ENCODE peak calls at places on chromosome 19, in five cellular contexts. One of them, this sample, is unnamed.
A peak's percentile ranks its signal among the peaks of the same experiment; 100 is the strongest.

GRCh38 chr19:39166571-39167391 is 30.0 kb upstream of the NCCRP1 start:
- DNase-seq in activated gamma-delta T cell treated with anti-CD3 and anti-CD28 coated beads, Interleukin-2, amount 50 U/mL, for 16 hours: no peak
- DNase-seq in lower leg skin: peak; percentile 39
- DNase-seq in activated CD4-positive, alpha-beta T cell treated with anti-CD3 and anti-CD28 coated beads for 4 hours: no peak
- DNase-seq in HTR-8/SVneo: no peak
- DNase-seq in this sample: no peak

GRCh38 chr19:40567040-40567749 is 9.5 kb upstream of the SHKBP1 start:
- DNase-seq in activated CD4-positive, alpha-beta T cell treated with anti-CD3 and anti-CD28 coated beads for 4 hours: no peak
- DNase-seq in activated gamma-delta T cell treated with anti-CD3 and anti-CD28 coated beads, Interleukin-2, amount 50 U/mL, for 16 hours: no peak
- DNase-seq in lower leg skin: no peak
- DNase-seq in HTR-8/SVneo: no peak
- DNase-seq in this sample: no peak

GRCh38 chr19:20558571-20558970 is 7.0 kb downstream of the ZNF737 start:
- DNase-seq in activated gamma-delta T cell treated with anti-CD3 and anti-CD28 coated beads, Interleukin-2, amount 50 U/mL, for 16 hours: no peak
- DNase-seq in HTR-8/SVneo: no peak
- DNase-seq in lower leg skin: no peak
- DNase-seq in activated CD4-positive, alpha-beta T cell treated with anti-CD3 and anti-CD28 coated beads for 4 hours: no peak
- DNase-seq in this sample: no peak

GRCh38 chr19:51044327-51044726 is 9.5 kb upstream of the KLK12 start:
- DNase-seq in lower leg skin: no peak
- DNase-seq in HTR-8/SVneo: no peak
- DNase-seq in activated gamma-delta T cell treated with anti-CD3 and anti-CD28 coated beads, Interleukin-2, amount 50 U/mL, for 16 hours: no peak
- DNase-seq in activated CD4-positive, alpha-beta T cell treated with anti-CD3 and anti-CD28 coated beads for 4 hours: no peak
- DNase-seq in this sample: no peak

GRCh38 chr19:45090034-45090433 is 2.9 kb upstream of the PPP1R37 start:
- DNase-seq in activated CD4-positive, alpha-beta T cell treated with anti-CD3 and anti-CD28 coated beads for 4 hours: no peak
- DNase-seq in activated gamma-delta T cell treated with anti-CD3 and anti-CD28 coated beads, Interleukin-2, amount 50 U/mL, for 16 hours: no peak
- DNase-seq in lower leg skin: no peak
- DNase-seq in HTR-8/SVneo: no peak
- DNase-seq in this sample: no peak

GRCh38 chr19:54612428-54612827 is 17.9 kb upstream of the LILRB1 start:
- DNase-seq in activated gamma-delta T cell treated with anti-CD3 and anti-CD28 coated beads, Interleukin-2, amount 50 U/mL, for 16 hours: no peak
- DNase-seq in lower leg skin: no peak
- DNase-seq in HTR-8/SVneo: no peak
- DNase-seq in activated CD4-positive, alpha-beta T cell treated with anti-CD3 and anti-CD28 coated beads for 4 hours: no peak
- DNase-seq in this sample: no peak

GRCh38 chr19:10431943-10432735 is 11.8 kb downstream of the PDE4A start:
- DNase-seq in HTR-8/SVneo: no peak
- DNase-seq in activated gamma-delta T cell treated with anti-CD3 and anti-CD28 coated beads, Interleukin-2, amount 50 U/mL, for 16 hours: no peak
- DNase-seq in lower leg skin: no peak
- DNase-seq in activated CD4-positive, alpha-beta T cell treated with anti-CD3 and anti-CD28 coated beads for 4 hours: peak; percentile 61
- DNase-seq in this sample: peak; percentile 54

GRCh38 chr19:48961051-48961649 is 4.0 kb upstream of the FTL start:
- DNase-seq in HTR-8/SVneo: no peak
- DNase-seq in activated CD4-positive, alpha-beta T cell treated with anti-CD3 and anti-CD28 coated beads for 4 hours: no peak
- DNase-seq in lower leg skin: no peak
- DNase-seq in activated gamma-delta T cell treated with anti-CD3 and anti-CD28 coated beads, Interleukin-2, amount 50 U/mL, for 16 hours: no peak
- DNase-seq in this sample: no peak

GRCh38 chr19:50255115-50255514 is 51.7 kb downstream of the MYH14 start:
- DNase-seq in lower leg skin: no peak
- DNase-seq in HTR-8/SVneo: no peak
- DNase-seq in activated gamma-delta T cell treated with anti-CD3 and anti-CD28 coated beads, Interleukin-2, amount 50 U/mL, for 16 hours: no peak
- DNase-seq in activated CD4-positive, alpha-beta T cell treated with anti-CD3 and anti-CD28 coated beads for 4 hours: no peak
- DNase-seq in this sample: no peak

This sample was measured in stimulated activated CD4-positive, alpha-beta T cell treated with anti-CD3 and anti-CD28 coated beads, Interleukin-4, amount 100 ng/mL, for 4 hours.